ENCODE peak calls at places on chromosomes 1 and 21, in six cellular contexts. One of them, this sample, is unnamed.

GRCh38 chr21:39022901-39023693 is 160.2 kb downstream of the PSMG1 start:
- DNase-seq in hypothalamus: no peak
- DNase-seq in activated T-cell treated with anti-CD3 and anti-CD28 coated beads for 24 hours: no peak
- DNase-seq in GDM1: no peak
- DNase-seq in stimulated activated CD8-positive, alpha-beta memory T cell treated with anti-CD3 and anti-CD28 coated beads, Interleukin-2, amount 100 ng/mL, for 48 hours: no peak
- DNase-seq in endodermal cell: peak
- DNase-seq in this sample: peak

GRCh38 chr21:41701749-41702148 is 65.1 kb downstream of the RIPK4 start:
- DNase-seq in hypothalamus: no peak
- DNase-seq in GDM1: no peak
- DNase-seq in endodermal cell: no peak
- DNase-seq in stimulated activated CD8-positive, alpha-beta memory T cell treated with anti-CD3 and anti-CD28 coated beads, Interleukin-2, amount 100 ng/mL, for 48 hours: no peak
- DNase-seq in activated T-cell treated with anti-CD3 and anti-CD28 coated beads for 24 hours: no peak
- DNase-seq in this sample: no peak

GRCh38 chr1:180231506-180232420 is 1.7 kb downstream of the LHX4 start:
- DNase-seq in stimulated activated CD8-positive, alpha-beta memory T cell treated with anti-CD3 and anti-CD28 coated beads, Interleukin-2, amount 100 ng/mL, for 48 hours: no peak
- DNase-seq in hypothalamus: no peak
- DNase-seq in endodermal cell: peak
- DNase-seq in activated T-cell treated with anti-CD3 and anti-CD28 coated beads for 24 hours: no peak
- DNase-seq in GDM1: no peak
- DNase-seq in this sample: no peak

GRCh38 chr1:116881879-116882520 is 27.7 kb upstream of the PTGFRN start:
- DNase-seq in stimulated activated CD8-positive, alpha-beta memory T cell treated with anti-CD3 and anti-CD28 coated beads, Interleukin-2, amount 100 ng/mL, for 48 hours: peak
- DNase-seq in activated T-cell treated with anti-CD3 and anti-CD28 coated beads for 24 hours: no peak
- DNase-seq in GDM1: peak
- DNase-seq in endodermal cell: peak
- DNase-seq in hypothalamus: no peak
- DNase-seq in this sample: peak

GRCh38 chr1:91091812-91092211 is 70.0 kb upstream of the ZNF644 start:
- DNase-seq in hypothalamus: no peak
- DNase-seq in GDM1: no peak
- DNase-seq in activated T-cell treated with anti-CD3 and anti-CD28 coated beads for 24 hours: no peak
- DNase-seq in stimulated activated CD8-positive, alpha-beta memory T cell treated with anti-CD3 and anti-CD28 coated beads, Interleukin-2, amount 100 ng/mL, for 48 hours: no peak
- DNase-seq in endodermal cell: no peak
- DNase-seq in this sample: peak

GRCh38 chr21:15788847-15789548 is 59.2 kb downstream of the USP25 start:
- DNase-seq in stimulated activated CD8-positive, alpha-beta memory T cell treated with anti-CD3 and anti-CD28 coated beads, Interleukin-2, amount 100 ng/mL, for 48 hours: no peak
- DNase-seq in GDM1: no peak
- DNase-seq in endodermal cell: no peak
- DNase-seq in hypothalamus: no peak
- DNase-seq in activated T-cell treated with anti-CD3 and anti-CD28 coated beads for 24 hours: no peak
- DNase-seq in this sample: no peak

GRCh38 chr1:54365020-54365797 is 41.0 kb downstream of the SSBP3 start:
- DNase-seq in endodermal cell: no peak
- DNase-seq in stimulated activated CD8-positive, alpha-beta memory T cell treated with anti-CD3 and anti-CD28 coated beads, Interleukin-2, amount 100 ng/mL, for 48 hours: no peak
- DNase-seq in activated T-cell treated with anti-CD3 and anti-CD28 coated beads for 24 hours: no peak
- DNase-seq in hypothalamus: no peak
- DNase-seq in GDM1: no peak
- DNase-seq in this sample: no peak

GRCh38 chr1:228073870-228074545 is 8.5 kb upstream of the ARF1 start:
- DNase-seq in hypothalamus: no peak
- DNase-seq in stimulated activated CD8-positive, alpha-beta memory T cell treated with anti-CD3 and anti-CD28 coated beads, Interleukin-2, amount 100 ng/mL, for 48 hours: no peak
- DNase-seq in GDM1: no peak
- DNase-seq in activated T-cell treated with anti-CD3 and anti-CD28 coated beads for 24 hours: no peak
- DNase-seq in endodermal cell: peak
- DNase-seq in this sample: no peak

GRCh38 chr1:15968172-15968571 is 7.7 kb downstream of the ZBTB17 start:
- DNase-seq in activated T-cell treated with anti-CD3 and anti-CD28 coated beads for 24 hours: no peak
- DNase-seq in endodermal cell: no peak
- DNase-seq in hypothalamus: no peak
- DNase-seq in GDM1: no peak
- DNase-seq in stimulated activated CD8-positive, alpha-beta memory T cell treated with anti-CD3 and anti-CD28 coated beads, Interleukin-2, amount 100 ng/mL, for 48 hours: no peak
- DNase-seq in this sample: no peak

GRCh38 chr1:19310061-19310460 is 1.9 kb downstream of the AKR7A2 start:
- DNase-seq in GDM1: no peak
- DNase-seq in activated T-cell treated with anti-CD3 and anti-CD28 coated beads for 24 hours: no peak
- DNase-seq in hypothalamus: no peak
- DNase-seq in stimulated activated CD8-positive, alpha-beta memory T cell treated with anti-CD3 and anti-CD28 coated beads, Interleukin-2, amount 100 ng/mL, for 48 hours: no peak
- DNase-seq in endodermal cell: no peak
- DNase-seq in this sample: no peak

GRCh38 chr1:205211839-205212241 is 338 bp upstream of the DSTYK start:
- DNase-seq in hypothalamus: no peak
- DNase-seq in GDM1: no peak
- DNase-seq in endodermal cell: no peak
- DNase-seq in activated T-cell treated with anti-CD3 and anti-CD28 coated beads for 24 hours: no peak
- DNase-seq in stimulated activated CD8-positive, alpha-beta memory T cell treated with anti-CD3 and anti-CD28 coated beads, Interleukin-2, amount 100 ng/mL, for 48 hours: no peak
- DNase-seq in this sample: no peak

GRCh38 chr1:186059311-186059710 is 315.7 kb downstream of the TPR start:
- DNase-seq in activated T-cell treated with anti-CD3 and anti-CD28 coated beads for 24 hours: no peak
- DNase-seq in hypothalamus: no peak
- DNase-seq in stimulated activated CD8-positive, alpha-beta memory T cell treated with anti-CD3 and anti-CD28 coated beads, Interleukin-2, amount 100 ng/mL, for 48 hours: no peak
- DNase-seq in GDM1: no peak
- DNase-seq in endodermal cell: no peak
- DNase-seq in this sample: no peak

GRCh38 chr1:82775402-82776000 is 974.8 kb downstream of the ADGRL2 start:
- DNase-seq in stimulated activated CD8-positive, alpha-beta memory T cell treated with anti-CD3 and anti-CD28 coated beads, Interleukin-2, amount 100 ng/mL, for 48 hours: peak
- DNase-seq in endodermal cell: peak
- DNase-seq in activated T-cell treated with anti-CD3 and anti-CD28 coated beads for 24 hours: peak
- DNase-seq in hypothalamus: no peak
- DNase-seq in GDM1: no peak
- DNase-seq in this sample: peak

GRCh38 chr21:29077651-29078090 is 4.2 kb upstream of the CCT8 start:
- DNase-seq in endodermal cell: no peak
- DNase-seq in stimulated activated CD8-positive, alpha-beta memory T cell treated with anti-CD3 and anti-CD28 coated beads, Interleukin-2, amount 100 ng/mL, for 48 hours: no peak
- DNase-seq in hypothalamus: no peak
- DNase-seq in GDM1: peak
- DNase-seq in activated T-cell treated with anti-CD3 and anti-CD28 coated beads for 24 hours: no peak
- DNase-seq in this sample: no peak

GRCh38 chr1:118461154-118461553 is 276.1 kb upstream of the SPAG17 start:
- DNase-seq in activated T-cell treated with anti-CD3 and anti-CD28 coated beads for 24 hours: no peak
- DNase-seq in stimulated activated CD8-positive, alpha-beta memory T cell treated with anti-CD3 and anti-CD28 coated beads, Interleukin-2, amount 100 ng/mL, for 48 hours: no peak
- DNase-seq in GDM1: no peak
- DNase-seq in endodermal cell: no peak
- DNase-seq in hypothalamus: no peak
- DNase-seq in this sample: peak

GRCh38 chr1:201369209-201369608 is 8.3 kb downstream of the TNNT2 start:
- DNase-seq in stimulated activated CD8-positive, alpha-beta memory T cell treated with anti-CD3 and anti-CD28 coated beads, Interleukin-2, amount 100 ng/mL, for 48 hours: no peak
- DNase-seq in hypothalamus: no peak
- DNase-seq in activated T-cell treated with anti-CD3 and anti-CD28 coated beads for 24 hours: no peak
- DNase-seq in GDM1: no peak
- DNase-seq in endodermal cell: no peak
- DNase-seq in this sample: no peak

GRCh38 chr1:33317354-33317753 is 3.5 kb downstream of the A3GALT2 start:
- DNase-seq in activated T-cell treated with anti-CD3 and anti-CD28 coated beads for 24 hours: no peak
- DNase-seq in stimulated activated CD8-positive, alpha-beta memory T cell treated with anti-CD3 and anti-CD28 coated beads, Interleukin-2, amount 100 ng/mL, for 48 hours: no peak
- DNase-seq in endodermal cell: no peak
- DNase-seq in GDM1: no peak
- DNase-seq in hypothalamus: no peak
- DNase-seq in this sample: no peak

GRCh38 chr1:205595435-205595834 is 36.4 kb downstream of the ELK4 start:
- DNase-seq in hypothalamus: no peak
- DNase-seq in activated T-cell treated with anti-CD3 and anti-CD28 coated beads for 24 hours: no peak
- DNase-seq in stimulated activated CD8-positive, alpha-beta memory T cell treated with anti-CD3 and anti-CD28 coated beads, Interleukin-2, amount 100 ng/mL, for 48 hours: no peak
- DNase-seq in endodermal cell: no peak
- DNase-seq in GDM1: no peak
- DNase-seq in this sample: no peak

GRCh38 chr1:56002272-56002671 is 577.1 kb downstream of the PLPP3 start:
- DNase-seq in endodermal cell: no peak
- DNase-seq in hypothalamus: no peak
- DNase-seq in GDM1: no peak
- DNase-seq in stimulated activated CD8-positive, alpha-beta memory T cell treated with anti-CD3 and anti-CD28 coated beads, Interleukin-2, amount 100 ng/mL, for 48 hours: no peak
- DNase-seq in activated T-cell treated with anti-CD3 and anti-CD28 coated beads for 24 hours: no peak
- DNase-seq in this sample: no peak

GRCh38 chr1:22137006-22137720 is 5.7 kb downstream of the WNT4 start:
- DNase-seq in activated T-cell treated with anti-CD3 and anti-CD28 coated beads for 24 hours: no peak
- DNase-seq in stimulated activated CD8-positive, alpha-beta memory T cell treated with anti-CD3 and anti-CD28 coated beads, Interleukin-2, amount 100 ng/mL, for 48 hours: no peak
- DNase-seq in endodermal cell: peak
- DNase-seq in GDM1: no peak
- DNase-seq in hypothalamus: no peak
- DNase-seq in this sample: no peak

GRCh38 chr1:230986976-230987375 is 8.1 kb downstream of the ARV1 start:
- DNase-seq in activated T-cell treated with anti-CD3 and anti-CD28 coated beads for 24 hours: no peak
- DNase-seq in endodermal cell: no peak
- DNase-seq in GDM1: no peak
- DNase-seq in stimulated activated CD8-positive, alpha-beta memory T cell treated with anti-CD3 and anti-CD28 coated beads, Interleukin-2, amount 100 ng/mL, for 48 hours: no peak
- DNase-seq in hypothalamus: no peak
- DNase-seq in this sample: no peak

GRCh38 chr1:186094170-186094569 is 280.9 kb downstream of the TPR start:
- DNase-seq in hypothalamus: no peak
- DNase-seq in stimulated activated CD8-positive, alpha-beta memory T cell treated with anti-CD3 and anti-CD28 coated beads, Interleukin-2, amount 100 ng/mL, for 48 hours: no peak
- DNase-seq in endodermal cell: no peak
- DNase-seq in activated T-cell treated with anti-CD3 and anti-CD28 coated beads for 24 hours: no peak
- DNase-seq in GDM1: no peak
- DNase-seq in this sample: no peak

GRCh38 chr1:193060938-193061337 is 1.5 kb downstream of the RO60 start:
- DNase-seq in GDM1: no peak
- DNase-seq in stimulated activated CD8-positive, alpha-beta memory T cell treated with anti-CD3 and anti-CD28 coated beads, Interleukin-2, amount 100 ng/mL, for 48 hours: no peak
- DNase-seq in endodermal cell: no peak
- DNase-seq in activated T-cell treated with anti-CD3 and anti-CD28 coated beads for 24 hours: no peak
- DNase-seq in hypothalamus: no peak
- DNase-seq in this sample: no peak